ENCODE peak calls at places on chromosomes 6 and 20, in seven cellular contexts. One of them, this sample, is unnamed.

GRCh38 chr20:35909176-35909575 is 45.1 kb downstream of the SCAND1 start:
- DNase-seq in pulmonary artery endothelial cell: no peak
- DNase-seq in HFFc6: no peak
- DNase-seq in HFF-Myc: no peak
- DNase-seq in heart left ventricle: no peak
- DNase-seq in neural progenitor cell: no peak
- DNase-seq in left ventricle myocardium superior: no peak
- DNase-seq in this sample: no peak

GRCh38 chr6:39102821-39103136 is 12.2 kb downstream of the SAYSD1 start:
- DNase-seq in pulmonary artery endothelial cell: no peak
- DNase-seq in HFFc6: no peak
- DNase-seq in HFF-Myc: no peak
- DNase-seq in heart left ventricle: no peak
- DNase-seq in neural progenitor cell: no peak
- DNase-seq in left ventricle myocardium superior: no peak
- DNase-seq in this sample: no peak

GRCh38 chr6:91268941-91269340 is 682.1 kb upstream of the MAP3K7 start:
- DNase-seq in pulmonary artery endothelial cell: no peak
- DNase-seq in HFFc6: no peak
- DNase-seq in HFF-Myc: no peak
- DNase-seq in heart left ventricle: no peak
- DNase-seq in neural progenitor cell: no peak
- DNase-seq in left ventricle myocardium superior: no peak
- DNase-seq in this sample: no peak

GRCh38 chr20:48102821-48103635 is 317.7 kb upstream of the SULF2 start:
- DNase-seq in pulmonary artery endothelial cell: no peak
- DNase-seq in HFFc6: no peak
- DNase-seq in HFF-Myc: no peak
- DNase-seq in heart left ventricle: no peak
- DNase-seq in neural progenitor cell: no peak
- DNase-seq in left ventricle myocardium superior: no peak
- DNase-seq in this sample: no peak

GRCh38 chr6:126886106-126886505 is 232.4 kb upstream of the RSPO3 start:
- DNase-seq in pulmonary artery endothelial cell: no peak
- DNase-seq in HFFc6: no peak
- DNase-seq in HFF-Myc: no peak
- DNase-seq in heart left ventricle: no peak
- DNase-seq in neural progenitor cell: no peak
- DNase-seq in left ventricle myocardium superior: no peak
- DNase-seq in this sample: no peak

GRCh38 chr20:16580127-16580526 is 6.9 kb upstream of the KIF16B start:
- DNase-seq in pulmonary artery endothelial cell: no peak
- DNase-seq in HFFc6: peak; percentile 5
- DNase-seq in HFF-Myc: no peak
- DNase-seq in heart left ventricle: peak; percentile 42
- DNase-seq in neural progenitor cell: peak; percentile 73
- DNase-seq in left ventricle myocardium superior: no peak
- DNase-seq in this sample: no peak

GRCh38 chr6:95120984-95121383 is 456.4 kb upstream of the MANEA start:
- DNase-seq in pulmonary artery endothelial cell: no peak
- DNase-seq in HFFc6: no peak
- DNase-seq in HFF-Myc: no peak
- DNase-seq in heart left ventricle: no peak
- DNase-seq in neural progenitor cell: no peak
- DNase-seq in left ventricle myocardium superior: no peak
- DNase-seq in this sample: no peak

GRCh38 chr6:120874422-120874821 is 459.9 kb downstream of the TBC1D32 start:
- DNase-seq in pulmonary artery endothelial cell: no peak
- DNase-seq in HFFc6: no peak
- DNase-seq in HFF-Myc: no peak
- DNase-seq in heart left ventricle: no peak
- DNase-seq in neural progenitor cell: no peak
- DNase-seq in left ventricle myocardium superior: no peak
- DNase-seq in this sample: no peak

GRCh38 chr6:52361945-52362442 is at the start of gene PAQR8:
- DNase-seq in pulmonary artery endothelial cell: peak; percentile 29
- DNase-seq in HFFc6: peak; percentile 25
- DNase-seq in HFF-Myc: no peak
- DNase-seq in heart left ventricle: peak; percentile 88
- DNase-seq in neural progenitor cell: peak; percentile 81
- DNase-seq in left ventricle myocardium superior: peak; percentile 90
- DNase-seq in this sample: peak; percentile 87

GRCh38 chr20:50111120-50111828 is 1.7 kb downstream of the UBE2V1 start:
- DNase-seq in pulmonary artery endothelial cell: no peak
- DNase-seq in HFFc6: peak; percentile 76
- DNase-seq in HFF-Myc: no peak
- DNase-seq in heart left ventricle: no peak
- DNase-seq in neural progenitor cell: no peak
- DNase-seq in left ventricle myocardium superior: no peak
- DNase-seq in this sample: no peak

GRCh38 chr6:111540971-111541719 is 58.1 kb upstream of the REV3L start:
- DNase-seq in pulmonary artery endothelial cell: no peak
- DNase-seq in HFFc6: no peak
- DNase-seq in HFF-Myc: no peak
- DNase-seq in heart left ventricle: no peak
- DNase-seq in neural progenitor cell: no peak
- DNase-seq in left ventricle myocardium superior: no peak
- DNase-seq in this sample: no peak

GRCh38 chr20:17541996-17542395 is 10.8 kb upstream of the BFSP1 start:
- DNase-seq in pulmonary artery endothelial cell: no peak
- DNase-seq in HFFc6: peak; percentile 27
- DNase-seq in HFF-Myc: no peak
- DNase-seq in heart left ventricle: no peak
- DNase-seq in neural progenitor cell: no peak
- DNase-seq in left ventricle myocardium superior: no peak
- DNase-seq in this sample: no peak

GRCh38 chr6:143060806-143061596 is at the start of gene AIG1:
- DNase-seq in pulmonary artery endothelial cell: no peak
- DNase-seq in HFFc6: no peak
- DNase-seq in HFF-Myc: peak; percentile 11
- DNase-seq in heart left ventricle: no peak
- DNase-seq in neural progenitor cell: peak; percentile 85
- DNase-seq in left ventricle myocardium superior: no peak
- DNase-seq in this sample: no peak

GRCh38 chr6:136607932-136608772 is 57.9 kb upstream of the MAP7 start:
- DNase-seq in pulmonary artery endothelial cell: no peak
- DNase-seq in HFFc6: peak; percentile 50
- DNase-seq in HFF-Myc: no peak
- DNase-seq in heart left ventricle: peak; percentile 56
- DNase-seq in neural progenitor cell: peak; percentile 71
- DNase-seq in left ventricle myocardium superior: peak; percentile 46
- DNase-seq in this sample: peak; percentile 58

GRCh38 chr6:41702771-41703494 is 32.5 kb downstream of the TFEB start:
- DNase-seq in pulmonary artery endothelial cell: no peak
- DNase-seq in HFFc6: no peak
- DNase-seq in HFF-Myc: no peak
- DNase-seq in heart left ventricle: no peak
- DNase-seq in neural progenitor cell: no peak
- DNase-seq in left ventricle myocardium superior: no peak
- DNase-seq in this sample: no peak

GRCh38 chr6:30495993-30496392 is 6.7 kb downstream of the HLA-E start:
- DNase-seq in pulmonary artery endothelial cell: no peak
- DNase-seq in HFFc6: no peak
- DNase-seq in HFF-Myc: no peak
- DNase-seq in heart left ventricle: no peak
- DNase-seq in neural progenitor cell: no peak
- DNase-seq in left ventricle myocardium superior: no peak
- DNase-seq in this sample: no peak

GRCh38 chr6:127471379-127472255 is 12.4 kb upstream of the KIAA0408 start:
- DNase-seq in pulmonary artery endothelial cell: no peak
- DNase-seq in HFFc6: no peak
- DNase-seq in HFF-Myc: no peak
- DNase-seq in heart left ventricle: no peak
- DNase-seq in neural progenitor cell: no peak
- DNase-seq in left ventricle myocardium superior: no peak
- DNase-seq in this sample: no peak

GRCh38 chr6:159577564-159577963 is 115.5 kb downstream of the SOD2 start:
- DNase-seq in pulmonary artery endothelial cell: no peak
- DNase-seq in HFFc6: no peak
- DNase-seq in HFF-Myc: no peak
- DNase-seq in heart left ventricle: no peak
- DNase-seq in neural progenitor cell: no peak
- DNase-seq in left ventricle myocardium superior: no peak
- DNase-seq in this sample: no peak

GRCh38 chr20:37278966-37279590 is 10.4 kb upstream of the MANBAL start:
- DNase-seq in pulmonary artery endothelial cell: no peak
- DNase-seq in HFFc6: peak; percentile 32
- DNase-seq in HFF-Myc: no peak
- DNase-seq in heart left ventricle: no peak
- DNase-seq in neural progenitor cell: no peak
- DNase-seq in left ventricle myocardium superior: no peak
- DNase-seq in this sample: no peak

GRCh38 chr6:16769131-16769985 is 8.1 kb upstream of the ATXN1 start:
- DNase-seq in pulmonary artery endothelial cell: peak; percentile 69
- DNase-seq in HFFc6: peak; percentile 88
- DNase-seq in HFF-Myc: peak; percentile 96
- DNase-seq in heart left ventricle: no peak
- DNase-seq in neural progenitor cell: no peak
- DNase-seq in left ventricle myocardium superior: no peak
- DNase-seq in this sample: peak; percentile 56

GRCh38 chr6:25359191-25359861 is 80.2 kb downstream of the CARMIL1 start:
- DNase-seq in pulmonary artery endothelial cell: no peak
- DNase-seq in HFFc6: peak; percentile 81
- DNase-seq in HFF-Myc: no peak
- DNase-seq in heart left ventricle: peak; percentile 52
- DNase-seq in neural progenitor cell: peak; percentile 29
- DNase-seq in left ventricle myocardium superior: peak; percentile 50
- DNase-seq in this sample: peak; percentile 59

GRCh38 chr6:137883400-137883888 is 16.4 kb downstream of the TNFAIP3 start:
- DNase-seq in pulmonary artery endothelial cell: peak; percentile 32
- DNase-seq in HFFc6: no peak
- DNase-seq in HFF-Myc: no peak
- DNase-seq in heart left ventricle: no peak
- DNase-seq in neural progenitor cell: no peak
- DNase-seq in left ventricle myocardium superior: peak; percentile 31
- DNase-seq in this sample: no peak

GRCh38 chr6:169776379-169776778 is 25.0 kb downstream of the ERMARD start:
- DNase-seq in pulmonary artery endothelial cell: no peak
- DNase-seq in HFFc6: no peak
- DNase-seq in HFF-Myc: no peak
- DNase-seq in heart left ventricle: no peak
- DNase-seq in neural progenitor cell: no peak
- DNase-seq in left ventricle myocardium superior: no peak
- DNase-seq in this sample: no peak

GRCh38 chr20:48544402-48545333 is 283.1 kb downstream of the PREX1 start:
- DNase-seq in pulmonary artery endothelial cell: no peak
- DNase-seq in HFFc6: no peak
- DNase-seq in HFF-Myc: peak; percentile 21
- DNase-seq in heart left ventricle: no peak
- DNase-seq in neural progenitor cell: no peak
- DNase-seq in left ventricle myocardium superior: no peak
- DNase-seq in this sample: no peak